ENCODE peak calls at places on chromosomes 2 and 18, in eight cellular contexts. O, H, U, M, F, J, K and W are unnamed samples.

GRCh38 chr2:237743024-237743423 is 55.6 kb upstream of the RBM44 start:
- DNase-seq in O (no peak), H (no peak), U (no peak), M (no peak), F (no peak), J (no peak), K (peak), W (no peak)

GRCh38 chr2:111905990-111906735 is 7.8 kb downstream of the MERTK start:
- DNase-seq in O (no peak), H (no peak), U (no peak), M (no peak), F (peak), J (no peak), K (no peak), W (no peak)

GRCh38 chr2:54984476-54984875 is 65.8 kb downstream of the RTN4 start:
- DNase-seq in O (no peak), H (no peak), U (no peak), M (no peak), F (no peak), J (no peak), K (no peak), W (no peak)

GRCh38 chr2:56132138-56132537 is 51.7 kb upstream of the CCDC85A start:
- DNase-seq in O (no peak), H (peak), U (no peak), M (peak), F (peak), J (no peak), K (no peak), W (no peak)

GRCh38 chr2:42917374-42918017 is 125.1 kb upstream of the HAAO start:
- DNase-seq in O (peak), H (no peak), U (no peak), M (peak), F (no peak), J (no peak), K (peak), W (no peak)

GRCh38 chr2:150729495-150729955 is 242.1 kb upstream of the RND3 start:
- DNase-seq in O (no peak), H (no peak), U (no peak), M (no peak), F (no peak), J (no peak), K (no peak), W (no peak)

GRCh38 chr2:18745431-18746272 is 156.3 kb upstream of the NT5C1B start:
- DNase-seq in O (no peak), H (no peak), U (no peak), M (no peak), F (no peak), J (no peak), K (no peak), W (no peak)

GRCh38 chr18:78510636-78511035 is 469.0 kb upstream of the SALL3 start:
- DNase-seq in O (no peak), H (no peak), U (no peak), M (no peak), F (no peak), J (no peak), K (no peak), W (no peak)

GRCh38 chr2:95034221-95034620 is 8.7 kb downstream of the MAL start:
- DNase-seq in O (peak), H (no peak), U (no peak), M (no peak), F (no peak), J (no peak), K (no peak), W (no peak)

GRCh38 chr18:57961876-57962505 is 82.0 kb upstream of the NEDD4L start:
- DNase-seq in O (no peak), H (no peak), U (no peak), M (no peak), F (no peak), J (no peak), K (no peak), W (no peak)

GRCh38 chr2:43078781-43079755 is 147.3 kb downstream of the ZFP36L2 start:
- DNase-seq in O (no peak), H (no peak), U (no peak), M (no peak), F (no peak), J (no peak), K (no peak), W (no peak)

GRCh38 chr2:232540441-232541041 is 1.0 kb downstream of the CHRNG start:
- DNase-seq in O (no peak), H (no peak), U (peak), M (no peak), F (no peak), J (no peak), K (no peak), W (peak)

GRCh38 chr18:32735781-32736180 is 37.0 kb downstream of the KLHL14 start:
- DNase-seq in O (no peak), H (no peak), U (no peak), M (peak), F (no peak), J (no peak), K (no peak), W (no peak)

GRCh38 chr2:66888791-66889631 is 454.1 kb downstream of the MEIS1 start:
- DNase-seq in O (no peak), H (no peak), U (no peak), M (peak), F (no peak), J (no peak), K (peak), W (no peak)

GRCh38 chr2:225002039-225002655 is 40.1 kb downstream of the DOCK10 start:
- DNase-seq in O (peak), H (peak), U (no peak), M (peak), F (peak), J (no peak), K (peak), W (no peak)

GRCh38 chr2:69717902-69718301 is 24.0 kb upstream of the ANXA4 start:
- DNase-seq in O (no peak), H (peak), U (no peak), M (no peak), F (no peak), J (no peak), K (no peak), W (no peak)

GRCh38 chr2:241728000-241728399 is 6.4 kb upstream of the D2HGDH start:
- DNase-seq in O (no peak), H (no peak), U (no peak), M (no peak), F (no peak), J (no peak), K (no peak), W (peak)

GRCh38 chr2:85547089-85547858 is 8.3 kb downstream of the MAT2A start:
- DNase-seq in O (no peak), H (no peak), U (no peak), M (no peak), F (no peak), J (no peak), K (no peak), W (no peak)

GRCh38 chr2:25758348-25758747 is 85.0 kb upstream of the DTNB start:
- DNase-seq in O (no peak), H (no peak), U (no peak), M (no peak), F (no peak), J (no peak), K (no peak), W (no peak)

GRCh38 chr2:65991864-65992554 is 442.9 kb upstream of the MEIS1 start:
- DNase-seq in O (no peak), H (no peak), U (no peak), M (no peak), F (no peak), J (no peak), K (no peak), W (no peak)

GRCh38 chr2:82650038-82650437 is 1809.0 kb downstream of the SUCLG1 start:
- DNase-seq in O (no peak), H (no peak), U (no peak), M (peak), F (no peak), J (no peak), K (no peak), W (no peak)

GRCh38 chr2:178418426-178418825 is 32.5 kb downstream of the PRKRA start:
- DNase-seq in O (no peak), H (no peak), U (no peak), M (peak), F (no peak), J (no peak), K (no peak), W (no peak)

GRCh38 chr2:232321156-232321816 is 57.3 kb upstream of the ALPP start:
- DNase-seq in O (no peak), H (no peak), U (peak), M (no peak), F (no peak), J (no peak), K (no peak), W (no peak)

GRCh38 chr18:78213365-78213994 is 766.1 kb upstream of the SALL3 start:
- DNase-seq in O (no peak), H (no peak), U (no peak), M (no peak), F (no peak), J (no peak), K (no peak), W (no peak)

GRCh38 chr2:200258881-200259576 is 47.5 kb upstream of the SPATS2L start:
- DNase-seq in O (peak), H (no peak), U (no peak), M (peak), F (no peak), J (no peak), K (no peak), W (no peak)

GRCh38 chr2:22904126-22904684 is 480.8 kb upstream of the KLHL29 start:
- DNase-seq in O (peak), H (peak), U (peak), M (no peak), F (peak), J (no peak), K (peak), W (no peak)

GRCh38 chr2:127630409-127631183 is 15.4 kb upstream of the GPR17 start:
- DNase-seq in O (no peak), H (no peak), U (no peak), M (no peak), F (no peak), J (no peak), K (no peak), W (no peak)

GRCh38 chr2:81658227-81658626 is 1353.7 kb upstream of the LRRTM1 start:
- DNase-seq in O (peak), H (no peak), U (no peak), M (no peak), F (no peak), J (no peak), K (no peak), W (no peak)

GRCh38 chr2:127324635-127325034 is 30.7 kb upstream of the ERCC3 start:
- DNase-seq in O (peak), H (no peak), U (no peak), M (peak), F (peak), J (no peak), K (no peak), W (no peak)

GRCh38 chr2:130808482-130809268 is 28.0 kb upstream of the ARHGEF4 start:
- DNase-seq in O (peak), H (no peak), U (no peak), M (peak), F (no peak), J (no peak), K (no peak), W (no peak)

GRCh38 chr2:215749092-215749957 is 264.0 kb downstream of the MREG start:
- DNase-seq in O (peak), H (no peak), U (peak), M (peak), F (no peak), J (no peak), K (no peak), W (no peak)

GRCh38 chr2:150526827-150527226 is 39.4 kb upstream of the RND3 start:
- DNase-seq in O (peak), H (no peak), U (no peak), M (peak), F (no peak), J (no peak), K (no peak), W (no peak)

GRCh38 chr2:31263636-31264190 is 29.8 kb downstream of the EHD3 start:
- DNase-seq in O (no peak), H (no peak), U (no peak), M (no peak), F (peak), J (no peak), K (no peak), W (no peak)

GRCh38 chr2:241741016-241741415 is 6.6 kb downstream of the D2HGDH start:
- DNase-seq in O (peak), H (no peak), U (no peak), M (no peak), F (no peak), J (no peak), K (no peak), W (no peak)

GRCh38 chr2:18977409-18977808 is 381.0 kb downstream of the OSR1 start:
- DNase-seq in O (no peak), H (no peak), U (no peak), M (no peak), F (no peak), J (no peak), K (no peak), W (no peak)

GRCh38 chr2:21041943-21042707 is 1.7 kb downstream of the APOB start:
- DNase-seq in O (no peak), H (no peak), U (no peak), M (peak), F (no peak), J (no peak), K (no peak), W (no peak)

GRCh38 chr2:38233231-38233983 is 143.7 kb downstream of the ATL2 start:
- DNase-seq in O (no peak), H (no peak), U (no peak), M (peak), F (no peak), J (no peak), K (no peak), W (no peak)
- TF ChIP-seq CTCF in O (no peak), H (no peak), U (no peak), M (peak), F (no peak), J (no peak), K (no peak), W (peak)

DNA sequence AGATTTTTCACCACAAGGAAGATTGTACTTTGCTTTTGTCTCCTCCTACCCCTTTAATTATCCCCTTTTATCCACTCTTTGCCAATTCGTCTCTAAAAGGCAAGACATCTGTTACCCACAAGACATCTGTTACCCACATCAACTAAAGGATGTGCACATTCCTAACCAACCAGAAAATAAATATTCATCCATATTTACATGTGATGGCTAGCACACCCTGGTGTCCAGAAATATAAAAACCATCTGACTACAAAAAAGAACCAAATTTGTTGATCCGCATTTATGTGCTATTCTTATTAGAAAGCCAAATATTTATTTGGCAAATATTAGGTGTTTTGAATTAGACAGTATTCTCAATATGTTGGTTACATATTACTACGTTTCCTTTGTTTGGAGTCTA is 35.7 kb downstream of the ACVR1C start:
- DNase-seq in O (no peak), H (no peak), U (no peak), M (peak), F (peak), J (no peak), K (no peak), W (no peak)
- TF ChIP-seq CTCF in O (peak), H (peak), U (no peak), M (peak), F (peak), J (no peak), K (no peak), W (peak)

GRCh38 chr18:37335337-37335736 is 230.3 kb downstream of the CELF4 start:
- DNase-seq in O (no peak), H (no peak), U (no peak), M (peak), F (no peak), J (no peak), K (no peak), W (peak)
- TF ChIP-seq CTCF in O (peak), H (no peak), U (no peak), M (peak), F (no peak), J (no peak), K (no peak), W (peak)

GRCh38 chr2:64987963-64988419 is 1.2 kb upstream of the SLC1A4 start:
- DNase-seq in O (no peak), H (no peak), U (no peak), M (no peak), F (no peak), J (no peak), K (no peak), W (no peak)

GRCh38 chr2:64989982-64990614 is 899 bp downstream of the SLC1A4 start:
- DNase-seq in O (no peak), H (peak), U (no peak), M (no peak), F (peak), J (peak), K (peak), W (no peak)

GRCh38 chr2:64987001-64987962 is 1.9 kb upstream of the SLC1A4 start:
- DNase-seq in O (no peak), H (peak), U (no peak), M (peak), F (no peak), J (no peak), K (no peak), W (no peak)

GRCh38 chr2:64989126-64989981 is at the start of gene SLC1A4:
- DNase-seq in O (peak), H (peak), U (peak), M (peak), F (peak), J (peak), K (peak), W (no peak)

DNA sequence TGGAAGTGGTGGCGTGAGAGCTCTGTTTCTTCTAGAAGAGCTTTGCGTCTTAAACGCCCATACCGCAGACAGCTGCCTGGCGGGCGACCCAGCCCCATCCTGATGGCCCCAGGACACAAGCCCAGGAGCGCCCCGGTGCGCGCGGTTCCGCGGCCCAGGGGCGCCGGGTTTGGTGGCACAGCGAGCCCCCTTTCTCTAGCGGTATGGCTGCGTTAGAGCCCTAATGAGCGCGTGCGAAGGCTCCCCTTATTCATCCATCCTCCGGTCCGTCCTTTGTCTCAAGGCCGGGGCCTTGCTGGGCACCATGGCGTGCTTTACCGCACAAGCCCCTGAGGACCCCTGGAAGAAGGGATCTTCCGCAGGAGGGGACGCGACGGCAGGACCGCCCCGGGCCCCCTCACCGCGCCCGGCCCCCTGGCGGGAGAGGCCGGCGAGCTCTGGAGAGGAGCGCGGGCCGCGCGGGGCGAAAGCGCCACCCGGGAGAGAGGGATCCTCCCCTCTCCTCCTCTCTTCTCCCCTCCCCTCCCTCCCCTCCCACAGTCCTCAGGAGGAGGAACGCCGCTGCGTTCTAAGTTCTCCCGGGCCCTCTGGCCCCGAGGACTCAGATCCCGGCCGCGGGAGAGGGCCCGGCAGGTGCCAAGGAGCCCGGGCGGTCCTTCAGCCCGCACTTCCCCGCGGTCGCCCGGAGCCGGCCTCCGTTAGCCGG is 626 bp upstream of the SLC1A4 start:
- DNase-seq in O (peak), H (peak), U (peak), M (peak), F (peak), J (peak), K (peak), W (peak)
- TF ChIP-seq CTCF in O (peak), H (peak), U (peak), M (no peak), F (peak), J (no peak), K (no peak), W (no peak)

GRCh38 chr18:8063733-8064132 is 496.6 kb downstream of the PTPRM start:
- DNase-seq in O (no peak), H (no peak), U (no peak), M (no peak), F (no peak), J (no peak), K (no peak), W (no peak)
- TF ChIP-seq CTCF in O (no peak), H (no peak), U (no peak), M (no peak), F (no peak), J (no peak), K (no peak), W (no peak)

DNA sequence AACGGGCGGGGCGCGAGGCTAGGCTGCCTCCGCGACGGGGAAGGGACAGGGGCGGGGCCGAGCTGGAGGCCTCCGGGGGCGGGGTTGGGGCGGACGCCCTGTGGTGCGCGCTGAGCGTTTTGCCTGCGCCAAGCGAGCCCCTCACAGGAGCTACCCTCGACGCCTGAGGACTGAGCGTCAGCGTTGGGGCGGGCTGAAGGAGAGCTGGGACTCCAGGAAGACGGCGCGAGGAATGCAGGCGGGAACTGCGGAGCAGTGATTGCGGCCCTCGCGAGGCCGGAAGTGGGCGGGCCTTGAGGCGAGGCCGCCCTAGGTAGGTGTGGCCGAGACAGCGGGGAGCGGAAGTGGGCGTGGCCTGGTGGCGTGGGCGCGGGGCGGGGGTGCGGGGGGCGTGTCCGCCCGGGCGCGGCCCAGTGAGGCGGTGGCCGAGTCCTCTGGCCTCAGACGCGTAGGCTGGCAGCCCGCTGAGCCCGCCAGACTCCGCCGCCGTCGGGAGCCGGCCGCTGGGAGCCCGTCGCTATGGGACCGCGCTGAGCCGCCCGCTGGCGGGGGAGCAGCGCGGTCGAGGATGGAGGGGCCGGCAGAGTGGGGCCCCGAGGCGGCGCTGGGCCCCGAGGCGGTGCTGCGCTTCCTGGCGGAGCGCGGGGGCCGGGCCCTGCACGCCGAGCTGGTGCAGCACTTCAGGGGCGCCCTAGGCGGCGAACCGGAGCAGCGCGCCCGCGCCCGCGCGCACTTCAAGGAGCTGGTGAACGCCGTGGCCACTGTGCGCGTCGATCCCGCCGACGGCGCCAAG is at the start of the genes SEPTIN10 and SOWAHC:
- DNase-seq in O (peak), H (peak), U (peak), M (peak), F (no peak), J (peak), K (peak), W (peak)
- TF ChIP-seq CTCF in O (no peak), H (no peak), U (no peak), M (no peak), F (no peak), J (no peak), K (no peak), W (no peak)

GRCh38 chr2:240662681-240663080 is 20.0 kb downstream of the AQP12B start:
- DNase-seq in O (no peak), H (no peak), U (no peak), M (no peak), F (no peak), J (no peak), K (no peak), W (no peak)

GRCh38 chr2:240664622-240665021 is 18.1 kb downstream of the AQP12B start:
- DNase-seq in O (no peak), H (no peak), U (no peak), M (no peak), F (no peak), J (no peak), K (no peak), W (no peak)

GRCh38 chr2:240663791-240664190 is 18.9 kb downstream of the AQP12B start:
- DNase-seq in O (no peak), H (no peak), U (no peak), M (no peak), F (no peak), J (no peak), K (no peak), W (no peak)
- TF ChIP-seq CTCF in O (no peak), H (no peak), U (no peak), M (no peak), F (peak), J (no peak), K (no peak), W (no peak)

DNA sequence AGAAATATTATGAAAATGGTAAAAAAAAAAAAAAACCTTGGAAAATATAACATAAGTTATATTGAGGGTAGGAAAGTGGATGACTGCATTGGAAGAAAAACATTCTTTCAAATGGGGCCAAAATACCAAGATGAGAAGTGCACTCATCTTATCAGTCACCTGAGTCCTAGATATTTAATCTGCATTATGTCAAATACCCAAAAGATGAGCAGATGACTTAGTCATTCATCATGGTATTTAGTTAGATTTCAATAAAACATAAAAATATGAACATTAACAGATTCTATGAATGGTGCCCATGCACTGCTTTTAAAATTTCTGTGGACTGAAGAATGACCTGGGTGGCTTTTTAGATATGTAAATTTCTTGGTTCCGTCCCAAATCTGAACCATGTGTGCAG is 56.9 kb downstream of the HNMT start:
- DNase-seq in O (no peak), H (no peak), U (no peak), M (no peak), F (no peak), J (no peak), K (no peak), W (no peak)
- TF ChIP-seq CTCF in O (no peak), H (no peak), U (no peak), M (no peak), F (no peak), J (no peak), K (no peak), W (no peak)